ENCODE peak calls at places on chromosome 9, in four cellular contexts. One of them, this sample, is unnamed.

GRCh38 chr9:69030851-69031645 is 4.5 kb upstream of the FXN start:
- DNase-seq in HL-60: no peak
- DNase-seq in HepG2: no peak
- DNase-seq in suprapubic skin: no peak
- DNase-seq in this sample: no peak

GRCh38 chr9:92242115-92242778 is 51.2 kb downstream of the IARS1 start:
- DNase-seq in HL-60: no peak
- DNase-seq in HepG2: no peak
- DNase-seq in suprapubic skin: no peak
- DNase-seq in this sample: no peak

GRCh38 chr9:110592075-110592830 is 12.7 kb upstream of the SVEP1 start:
- DNase-seq in HL-60: no peak
- DNase-seq in HepG2: no peak
- DNase-seq in suprapubic skin: no peak
- DNase-seq in this sample: no peak

GRCh38 chr9:126694206-126695081 is 80.7 kb downstream of the LMX1B start:
- DNase-seq in HL-60: no peak
- DNase-seq in HepG2: no peak
- DNase-seq in suprapubic skin: peak; percentile 42
- DNase-seq in this sample: no peak

GRCh38 chr9:127897194-127897692 is 2.2 kb downstream of the ST6GALNAC6 start:
- DNase-seq in HL-60: no peak
- DNase-seq in HepG2: peak; percentile 95
- DNase-seq in suprapubic skin: peak; percentile 88
- DNase-seq in this sample: peak; percentile 78

GRCh38 chr9:35616681-35617459 is 1.3 kb downstream of the CD72 start:
- DNase-seq in HL-60: peak; percentile 73
- DNase-seq in HepG2: no peak
- DNase-seq in suprapubic skin: peak; percentile 86
- DNase-seq in this sample: peak; percentile 33

GRCh38 chr9:137788561-137789294 is 88.9 kb upstream of the CACNA1B start:
- DNase-seq in HL-60: no peak
- DNase-seq in HepG2: no peak
- DNase-seq in suprapubic skin: no peak
- DNase-seq in this sample: no peak

GRCh38 chr9:16341176-16341575 is 529.3 kb downstream of the BNC2 start:
- DNase-seq in HL-60: no peak
- DNase-seq in HepG2: no peak
- DNase-seq in suprapubic skin: no peak
- DNase-seq in this sample: no peak

GRCh38 chr9:70415041-70415440 is 584 bp upstream of the KLF9 start:
- DNase-seq in HL-60: no peak
- DNase-seq in HepG2: no peak
- DNase-seq in suprapubic skin: no peak
- DNase-seq in this sample: no peak

GRCh38 chr9:72383978-72384709 is 19.1 kb upstream of the ZFAND5 start:
- DNase-seq in HL-60: no peak
- DNase-seq in HepG2: no peak
- DNase-seq in suprapubic skin: no peak
- DNase-seq in this sample: no peak

GRCh38 chr9:75358837-75359236 is 270.5 kb downstream of the OSTF1 start:
- DNase-seq in HL-60: no peak
- DNase-seq in HepG2: no peak
- DNase-seq in suprapubic skin: no peak
- DNase-seq in this sample: no peak

GRCh38 chr9:137789295-137789895 is 88.2 kb upstream of the CACNA1B start:
- DNase-seq in HL-60: no peak
- DNase-seq in HepG2: peak; percentile 79
- DNase-seq in suprapubic skin: no peak
- DNase-seq in this sample: no peak

GRCh38 chr9:38024036-38024681 is 44.9 kb downstream of the SHB start:
- DNase-seq in HL-60: no peak
- DNase-seq in HepG2: peak; percentile 91
- DNase-seq in suprapubic skin: no peak
- DNase-seq in this sample: peak; percentile 62

GRCh38 chr9:4585135-4585534 is 77.0 kb upstream of the PLPP6 start:
- DNase-seq in HL-60: no peak
- DNase-seq in HepG2: no peak
- DNase-seq in suprapubic skin: no peak
- DNase-seq in this sample: no peak

GRCh38 chr9:38119570-38119969 is 50.5 kb upstream of the SHB start:
- DNase-seq in HL-60: no peak
- DNase-seq in HepG2: no peak
- DNase-seq in suprapubic skin: no peak
- DNase-seq in this sample: no peak

GRCh38 chr9:33850677-33851076 is 33.7 kb downstream of the UBE2R2 start:
- DNase-seq in HL-60: no peak
- DNase-seq in HepG2: no peak
- DNase-seq in suprapubic skin: no peak
- DNase-seq in this sample: peak; percentile 18

GRCh38 chr9:129612123-129612522 is 8.8 kb downstream of the C9orf50 start:
- DNase-seq in HL-60: no peak
- DNase-seq in HepG2: no peak
- DNase-seq in suprapubic skin: no peak
- DNase-seq in this sample: no peak

GRCh38 chr9:16328349-16328748 is 542.1 kb downstream of the BNC2 start:
- DNase-seq in HL-60: no peak
- DNase-seq in HepG2: no peak
- DNase-seq in suprapubic skin: no peak
- DNase-seq in this sample: no peak

GRCh38 chr9:89422151-89422918 is 75.6 kb downstream of the SEMA4D start:
- DNase-seq in HL-60: no peak
- DNase-seq in HepG2: no peak
- DNase-seq in suprapubic skin: no peak
- DNase-seq in this sample: no peak

GRCh38 chr9:110031511-110032173 is 176.3 kb downstream of the C9orf152 start:
- DNase-seq in HL-60: no peak
- DNase-seq in HepG2: no peak
- DNase-seq in suprapubic skin: no peak
- DNase-seq in this sample: no peak

GRCh38 chr9:136186386-136186785 is 18.5 kb downstream of the LHX3 start:
- DNase-seq in HL-60: no peak
- DNase-seq in HepG2: no peak
- DNase-seq in suprapubic skin: no peak
- DNase-seq in this sample: no peak

GRCh38 chr9:110183208-110184145 is 24.5 kb downstream of the C9orf152 start:
- DNase-seq in HL-60: no peak
- DNase-seq in HepG2: peak; percentile 78
- DNase-seq in suprapubic skin: no peak
- DNase-seq in this sample: peak; percentile 59

GRCh38 chr9:108290839-108291585 is 564.8 kb downstream of the ACTL7B start:
- DNase-seq in HL-60: no peak
- DNase-seq in HepG2: no peak
- DNase-seq in suprapubic skin: no peak
- DNase-seq in this sample: no peak

GRCh38 chr9:135718616-135719015 is 16.6 kb downstream of the KCNT1 start:
- DNase-seq in HL-60: no peak
- DNase-seq in HepG2: peak; percentile 40
- DNase-seq in suprapubic skin: no peak
- DNase-seq in this sample: no peak

GRCh38 chr9:15306757-15307522 is at the start of gene TTC39B:
- DNase-seq in HL-60: peak; percentile 7
- DNase-seq in HepG2: peak; percentile 87
- DNase-seq in suprapubic skin: peak; percentile 94
- DNase-seq in this sample: peak; percentile 90

GRCh38 chr9:5375790-5376477 is 36.3 kb upstream of the RLN1 start:
- DNase-seq in HL-60: no peak
- DNase-seq in HepG2: no peak
- DNase-seq in suprapubic skin: no peak
- DNase-seq in this sample: no peak

GRCh38 chr9:138071731-138072130 is 194.1 kb downstream of the CACNA1B start:
- DNase-seq in HL-60: no peak
- DNase-seq in HepG2: no peak
- DNase-seq in suprapubic skin: peak; percentile 24
- DNase-seq in this sample: peak; percentile 7

GRCh38 chr9:99345936-99346335 is 123.9 kb downstream of the SEC61B start:
- DNase-seq in HL-60: no peak
- DNase-seq in HepG2: no peak
- DNase-seq in suprapubic skin: no peak
- DNase-seq in this sample: no peak

GRCh38 chr9:126587187-126588185 is 26.2 kb upstream of the LMX1B start:
- DNase-seq in HL-60: no peak
- DNase-seq in HepG2: peak; percentile 68
- DNase-seq in suprapubic skin: peak; percentile 71
- DNase-seq in this sample: peak; percentile 80

GRCh38 chr9:133942206-133942975 is 49.7 kb downstream of the VAV2 start:
- DNase-seq in HL-60: no peak
- DNase-seq in HepG2: no peak
- DNase-seq in suprapubic skin: no peak
- DNase-seq in this sample: no peak

GRCh38 chr9:17761984-17762676 is 183.3 kb downstream of the SH3GL2 start:
- DNase-seq in HL-60: no peak
- DNase-seq in HepG2: no peak
- DNase-seq in suprapubic skin: no peak
- DNase-seq in this sample: no peak

GRCh38 chr9:121154782-121155181 is 46.9 kb downstream of the RAB14 start:
- DNase-seq in HL-60: no peak
- DNase-seq in HepG2: no peak
- DNase-seq in suprapubic skin: no peak
- DNase-seq in this sample: no peak

GRCh38 chr9:20309209-20309608 is 313.1 kb downstream of the MLLT3 start:
- DNase-seq in HL-60: no peak
- DNase-seq in HepG2: no peak
- DNase-seq in suprapubic skin: no peak
- DNase-seq in this sample: no peak

GRCh38 chr9:96047741-96048115 is 172.2 kb downstream of the ERCC6L2 start:
- DNase-seq in HL-60: no peak
- DNase-seq in HepG2: no peak
- DNase-seq in suprapubic skin: no peak
- DNase-seq in this sample: no peak

GRCh38 chr9:96048116-96048953 is 172.8 kb downstream of the ERCC6L2 start:
- DNase-seq in HL-60: no peak
- DNase-seq in HepG2: peak; percentile 51
- DNase-seq in suprapubic skin: no peak
- DNase-seq in this sample: no peak

GRCh38 chr9:96050048-96050875 is 174.8 kb downstream of the ERCC6L2 start:
- DNase-seq in HL-60: no peak
- DNase-seq in HepG2: no peak
- DNase-seq in suprapubic skin: no peak
- DNase-seq in this sample: no peak

GRCh38 chr9:96050876-96051185 is 175.3 kb downstream of the ERCC6L2 start:
- DNase-seq in HL-60: no peak
- DNase-seq in HepG2: no peak
- DNase-seq in suprapubic skin: no peak
- DNase-seq in this sample: no peak

GRCh38 chr9:96048954-96049831 is 173.7 kb downstream of the ERCC6L2 start:
- DNase-seq in HL-60: no peak
- DNase-seq in HepG2: no peak
- DNase-seq in suprapubic skin: no peak
- DNase-seq in this sample: no peak
- H3K4me3 ChIP-seq in HL-60: no peak overlapping the region
- H3K4me3 ChIP-seq in HepG2: peak overlapping the region; percentile 50
- H3K4me3 ChIP-seq in suprapubic skin: peak overlapping the region; percentile 1
- H3K4me3 ChIP-seq in this sample: no peak overlapping the region

DNA sequence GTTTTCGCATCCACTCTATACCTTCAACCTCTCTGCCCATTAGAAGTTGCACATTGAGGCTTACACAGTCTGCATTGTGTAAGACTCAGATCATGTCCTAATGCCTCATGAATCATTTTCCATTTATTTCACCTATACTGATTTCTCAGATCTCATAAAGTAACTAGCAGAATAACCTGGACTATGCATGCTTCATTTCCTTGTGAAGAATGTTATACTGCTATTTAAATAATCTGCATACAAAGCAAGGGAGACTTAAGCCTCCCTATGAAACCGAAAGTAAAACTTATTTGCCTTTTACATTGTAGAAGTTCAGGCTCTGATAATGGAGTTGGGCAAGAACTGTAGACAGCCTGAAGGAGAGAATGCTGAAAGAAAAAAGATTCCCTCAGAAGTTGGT is 235.4 kb downstream of the ELAVL2 start:
- DNase-seq in HL-60: no peak
- DNase-seq in HepG2: no peak
- DNase-seq in suprapubic skin: no peak
- DNase-seq in this sample: no peak
- H3K27ac ChIP-seq in HL-60: no peak overlapping the region
- H3K27ac ChIP-seq in HepG2: no peak overlapping the region
- H3K27ac ChIP-seq in suprapubic skin: no peak overlapping the region
- H3K27ac ChIP-seq in this sample: no peak overlapping the region

GRCh38 chr9:88072831-88073365 is 65.4 kb downstream of the SPATA31C2 start:
- DNase-seq in HL-60: no peak
- DNase-seq in HepG2: no peak
- DNase-seq in suprapubic skin: no peak
- DNase-seq in this sample: no peak

GRCh38 chr9:88074931-88075330 is 63.3 kb downstream of the SPATA31C2 start:
- DNase-seq in HL-60: no peak
- DNase-seq in HepG2: no peak
- DNase-seq in suprapubic skin: no peak
- DNase-seq in this sample: no peak

GRCh38 chr9:88076286-88077070 is 61.8 kb downstream of the SPATA31C2 start:
- DNase-seq in HL-60: peak; percentile 70
- DNase-seq in HepG2: peak; percentile 50
- DNase-seq in suprapubic skin: peak; percentile 75
- DNase-seq in this sample: peak; percentile 80

GRCh38 chr9:88077071-88077617 is 61.1 kb downstream of the SPATA31C2 start:
- DNase-seq in HL-60: no peak
- DNase-seq in HepG2: no peak
- DNase-seq in suprapubic skin: no peak
- DNase-seq in this sample: no peak

DNA sequence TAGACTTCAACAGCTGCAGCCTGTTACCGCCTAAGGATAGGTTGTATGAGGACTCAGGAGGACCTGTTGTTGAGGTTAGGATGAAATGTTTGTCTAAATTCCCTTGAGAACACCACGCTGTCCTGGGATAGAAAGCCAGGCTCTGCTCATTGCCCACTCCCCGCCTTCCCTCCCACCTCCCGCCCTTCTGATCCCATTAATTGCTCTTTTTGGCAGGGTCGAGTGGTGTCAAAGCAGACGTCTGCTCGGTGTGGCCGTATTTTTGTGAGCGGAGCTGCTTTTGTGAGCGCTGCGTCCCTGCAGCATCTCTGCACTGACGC is 62.3 kb downstream of the SPATA31C2 start:
- DNase-seq in HL-60: no peak
- DNase-seq in HepG2: no peak
- DNase-seq in suprapubic skin: no peak
- DNase-seq in this sample: no peak
- TF ChIP-seq POLR2AphosphoS5 in HL-60: no peak
- TF ChIP-seq POLR2AphosphoS5 in HepG2: no peak
- TF ChIP-seq POLR2AphosphoS5 in suprapubic skin: no peak
- TF ChIP-seq POLR2AphosphoS5 in this sample: no peak

GRCh38 chr9:21781656-21782055 is 20.8 kb upstream of the MTAP start:
- DNase-seq in HL-60: no peak
- DNase-seq in HepG2: no peak
- DNase-seq in suprapubic skin: no peak
- DNase-seq in this sample: no peak

GRCh38 chr9:21782207-21782606 is 20.2 kb upstream of the MTAP start:
- DNase-seq in HL-60: no peak
- DNase-seq in HepG2: no peak
- DNase-seq in suprapubic skin: no peak
- DNase-seq in this sample: no peak

GRCh38 chr9:21779397-21779796 is 23.0 kb upstream of the MTAP start:
- DNase-seq in HL-60: no peak
- DNase-seq in HepG2: no peak
- DNase-seq in suprapubic skin: no peak
- DNase-seq in this sample: no peak

GRCh38 chr9:21778300-21778699 is 24.1 kb upstream of the MTAP start:
- DNase-seq in HL-60: peak; percentile 43
- DNase-seq in HepG2: no peak
- DNase-seq in suprapubic skin: no peak
- DNase-seq in this sample: no peak

GRCh38 chr9:21777701-21778100 is 24.7 kb upstream of the MTAP start:
- DNase-seq in HL-60: no peak
- DNase-seq in HepG2: no peak
- DNase-seq in suprapubic skin: no peak
- DNase-seq in this sample: no peak
- H3K4me3 ChIP-seq in HL-60: no peak overlapping the region
- H3K4me3 ChIP-seq in HepG2: no peak overlapping the region
- H3K4me3 ChIP-seq in suprapubic skin: no peak overlapping the region
- H3K4me3 ChIP-seq in this sample: no peak overlapping the region